ENCODE peak calls at places on chromosomes 1 and 21, in six cellular contexts. G is endothelial cell; N is psoas muscle; R is left ventricle myocardium inferior; J is osteocyte; A is CD4-positive, alpha-beta T cell. U is an unnamed sample.

GRCh38 chr1:47478090-47478489 is 40.2 kb downstream of the FOXD2 start:
- DNase-seq in J (no peak), N (no peak), R (no peak), A (no peak), G (no peak), U (no peak)

GRCh38 chr1:46522184-46522968 is 29.1 kb downstream of the KNCN start:
- DNase-seq in J (no peak), G (no peak), R (no peak), N (peak), A (no peak), U (no peak)

GRCh38 chr1:43048601-43049011 is 89.9 kb upstream of the SLC2A1 start:
- DNase-seq in G (no peak), R (no peak), J (no peak), A (no peak), N (no peak), U (no peak)

GRCh38 chr1:10779201-10779600 is 17.2 kb downstream of the CASZ1 start:
- DNase-seq in G (no peak), R (no peak), A (no peak), J (no peak), N (no peak), U (no peak)

GRCh38 chr1:58190614-58191013 is 355.9 kb downstream of the OMA1 start:
- DNase-seq in A (no peak), N (no peak), R (no peak), G (no peak), J (no peak), U (no peak)

GRCh38 chr1:147243228-147243685 is 773 bp downstream of the CHD1L start:
- DNase-seq in G (peak), N (no peak), R (peak), J (no peak), A (no peak), U (no peak)

GRCh38 chr1:109627692-109628399 is 8.2 kb downstream of the AMPD2 start:
- DNase-seq in R (no peak), G (no peak), J (peak), N (no peak), A (no peak), U (no peak)

GRCh38 chr1:222732216-222733159 is 4.5 kb upstream of the FAM177B start:
- DNase-seq in R (no peak), G (no peak), J (no peak), N (no peak), A (no peak), U (no peak)

GRCh38 chr1:198228925-198229324 is 72.1 kb downstream of the NEK7 start:
- DNase-seq in R (no peak), N (no peak), G (no peak), A (no peak), J (no peak), U (no peak)

GRCh38 chr1:86865973-86866637 is 47.8 kb downstream of the SELENOF start:
- DNase-seq in R (no peak), A (no peak), G (no peak), J (no peak), N (no peak), U (no peak)

GRCh38 chr1:186435336-186435735 is 25.6 kb downstream of the PDC start:
- DNase-seq in R (no peak), G (no peak), A (no peak), J (no peak), N (no peak), U (no peak)

GRCh38 chr1:29148656-29149491 is 25.2 kb upstream of the TMEM200B start:
- DNase-seq in A (no peak), J (no peak), G (no peak), R (no peak), N (no peak), U (no peak)

GRCh38 chr1:156970017-156970416 is 49.6 kb downstream of the LRRC71 start:
- DNase-seq in R (no peak), G (no peak), J (no peak), A (no peak), N (no peak), U (no peak)

GRCh38 chr1:28050746-28051145 is 37.7 kb downstream of the EYA3 start:
- DNase-seq in N (no peak), A (no peak), J (no peak), R (no peak), G (no peak), U (no peak)

GRCh38 chr1:91791691-91792392 is 94.1 kb downstream of the TGFBR3 start:
- DNase-seq in A (no peak), J (no peak), N (no peak), G (no peak), R (no peak), U (no peak)

GRCh38 chr1:235075121-235075954 is 53.3 kb downstream of the TOMM20 start:
- DNase-seq in J (no peak), R (peak), G (no peak), N (peak), A (no peak), U (peak)

GRCh38 chr21:36125513-36126121 is 9.3 kb upstream of the CBR3 start:
- DNase-seq in G (peak), N (peak), A (peak), J (no peak), R (peak), U (no peak)

GRCh38 chr1:200588698-200589097 is 31.9 kb downstream of the KIF14 start:
- DNase-seq in R (no peak), G (no peak), N (no peak), A (no peak), J (no peak), U (peak)

GRCh38 chr1:89102055-89102454 is 23.9 kb downstream of the GBP2 start:
- DNase-seq in G (no peak), R (no peak), N (no peak), A (no peak), J (no peak), U (no peak)

GRCh38 chr1:13520985-13521384 is 7.2 kb upstream of the LRRC38 start:
- DNase-seq in G (no peak), A (no peak), R (no peak), N (no peak), J (no peak), U (no peak)

GRCh38 chr1:13513063-13513884 is 529 bp downstream of the LRRC38 start:
- DNase-seq in N (no peak), J (no peak), A (no peak), R (no peak), G (no peak), U (no peak)

GRCh38 chr1:13516606-13517005 is 2.8 kb upstream of the LRRC38 start:
- DNase-seq in J (no peak), G (no peak), A (no peak), R (no peak), N (no peak), U (no peak)

GRCh38 chr1:13513885-13514546 is at the start of gene LRRC38:
- DNase-seq in A (no peak), J (no peak), G (peak), N (peak), R (peak), U (no peak)

GRCh38 chr1:13517193-13517812 is 3.5 kb upstream of the LRRC38 start:
- DNase-seq in R (no peak), G (peak), J (no peak), A (no peak), N (no peak), U (no peak)
- TF ChIP-seq CTCF in R (peak), G (peak), J (no peak), A (no peak), N (peak), U (peak)

GRCh38 chr1:95111014-95111413 is 6.1 kb upstream of the TLCD4 start:
- DNase-seq in G (no peak), R (no peak), A (no peak), J (no peak), N (no peak), U (no peak)
- TF ChIP-seq CTCF in G (no peak), R (no peak), A (no peak), J (no peak), N (no peak), U (no peak)

DNA sequence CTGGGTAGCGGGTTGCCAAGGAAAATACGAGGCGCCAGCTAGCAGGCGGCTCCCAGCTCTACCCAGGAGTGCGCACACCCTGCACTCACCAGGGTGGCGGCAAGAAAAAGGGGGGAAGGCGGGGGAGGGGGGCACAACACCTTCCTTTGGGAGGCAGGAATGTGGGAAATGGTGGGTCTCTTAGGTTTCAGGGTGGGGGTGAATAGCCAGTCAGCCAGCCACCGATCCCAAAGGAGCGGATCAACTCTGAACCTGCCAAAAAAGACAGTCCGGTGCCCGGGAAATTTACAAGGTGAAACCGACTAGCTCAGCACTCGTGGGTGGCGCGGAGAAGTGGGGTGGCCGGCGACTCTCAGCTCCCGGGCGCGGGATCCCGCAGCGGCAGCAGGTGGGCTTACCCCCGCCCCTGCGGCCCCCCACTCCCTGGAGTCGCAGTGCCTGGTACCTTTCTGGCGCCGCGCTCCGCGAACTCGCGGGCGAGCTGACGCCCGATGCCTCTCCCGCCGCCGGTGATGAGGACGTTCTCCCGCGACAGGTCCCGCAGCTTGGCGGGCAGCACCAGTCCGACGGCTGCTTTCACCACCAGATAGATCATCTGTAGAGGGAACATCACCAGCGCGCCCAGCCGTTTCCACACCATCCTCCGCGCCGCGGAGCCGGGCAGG is 1.2 kb downstream of the DHRS3 start:
- DNase-seq in G (peak), N (peak), A (no peak), R (peak), J (no peak), U (peak)
- TF ChIP-seq CTCF in G (no peak), N (no peak), A (no peak), R (no peak), J (no peak), U (no peak)

DNA sequence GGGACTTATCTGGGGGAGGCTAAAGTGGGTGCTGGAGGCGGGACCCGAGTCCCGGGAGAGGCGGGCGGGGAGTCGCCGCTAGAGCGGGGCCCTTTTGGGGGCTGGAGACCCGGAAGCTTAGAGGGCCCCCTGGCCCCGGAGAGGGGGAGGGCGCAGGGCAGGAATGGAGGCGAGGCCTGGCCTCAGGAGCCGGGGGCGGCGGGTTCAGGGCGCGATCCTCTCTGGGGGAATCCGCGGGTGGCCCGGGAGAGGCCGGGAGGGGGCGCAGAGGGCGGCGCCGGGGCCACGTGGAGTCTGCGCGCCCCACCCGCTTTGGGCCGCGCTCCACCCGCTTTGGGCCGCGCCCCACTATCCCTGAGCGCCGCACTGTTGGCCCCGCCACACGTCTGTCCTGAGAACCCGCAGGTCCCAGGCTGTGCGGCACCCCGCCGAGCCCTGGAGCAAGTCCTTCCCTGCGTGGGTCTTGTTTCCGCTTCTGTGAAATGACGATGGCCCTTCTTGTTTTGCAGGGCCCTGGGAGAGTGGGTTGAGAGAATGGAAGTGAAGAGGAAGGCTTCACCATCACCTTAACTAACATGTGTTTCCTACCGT is 84.4 kb downstream of the NKAIN1 start:
- DNase-seq in G (peak), N (peak), A (peak), J (peak), R (peak), U (no peak)
- TF ChIP-seq CTCF in G (no peak), N (peak), A (peak), J (peak), R (peak), U (peak)

GRCh38 chr1:32128971-32129370 is 21.1 kb downstream of the KPNA6 start:
- DNase-seq in N (no peak), J (no peak), R (no peak), A (no peak), G (no peak), U (no peak)
- TF ChIP-seq CTCF in N (no peak), J (no peak), R (no peak), A (no peak), G (no peak), U (no peak)